ENCODE peak calls at places on chromosomes 5 and 9, in four cellular contexts. F is AG04449, L is adrenal gland, E is esophagus squamous epithelium. T is an unnamed sample.
A peak's percentile ranks its signal among the peaks of the same experiment; 100 is the strongest.

GRCh38 chr5:135921388-135921787 is 25.7 kb upstream of the IL9 start:
- DNase-seq in F (no peak), E (no peak), L (no peak), T (no peak)

GRCh38 chr5:33309780-33310345 is 130.9 kb upstream of the TARS1 start:
- DNase-seq in F (no peak), L (no peak), E (no peak), T (no peak)

GRCh38 chr5:67966712-67967111 is 248.8 kb upstream of the PIK3R1 start:
- DNase-seq in F (no peak), L (no peak), E (no peak), T (no peak)

GRCh38 chr5:9596833-9597232 is 33.3 kb downstream of the TAS2R1 start:
- DNase-seq in E (no peak), F (no peak), L (no peak), T (no peak)

GRCh38 chr9:95305770-95306492 is 11.6 kb downstream of the FANCC start:
- DNase-seq in L (no peak), F (no peak), E (no peak), T (no peak)

GRCh38 chr5:16656561-16657191 is 39.9 kb upstream of the RETREG1 start:
- DNase-seq in E (no peak), F (no peak), L (no peak), T (peak; percentile 39)

GRCh38 chr9:22005083-22005699 is 3.9 kb downstream of the CDKN2B start:
- DNase-seq in L (no peak), E (no peak), F (no peak), T (no peak)

GRCh38 chr5:160071521-160072299 is 47.5 kb downstream of the PWWP2A start:
- DNase-seq in F (no peak), L (peak; percentile 14), E (no peak), T (no peak)

GRCh38 chr5:94422819-94423218 is 195.6 kb downstream of the KIAA0825 start:
- DNase-seq in L (no peak), E (no peak), F (no peak), T (peak; percentile 26)

GRCh38 chr9:116910201-116910600 is 223.1 kb downstream of the TRIM32 start:
- DNase-seq in L (no peak), F (no peak), E (no peak), T (no peak)

GRCh38 chr9:127417130-127418036 is 6.8 kb upstream of the ZNF79 start:
- DNase-seq in F (no peak), L (no peak), E (no peak), T (no peak)

GRCh38 chr5:180291234-180291940 is 496 bp downstream of the MAPK9 start:
- DNase-seq in F (no peak), E (no peak), L (peak; percentile 35), T (no peak)
- TF ChIP-seq CTCF in F (peak; percentile 35), E (no peak), L (no peak), T (no peak)

GRCh38 chr9:125888220-125888619 is 141.0 kb downstream of the PBX3 start:
- DNase-seq in F (no peak), L (no peak), E (no peak), T (no peak)

GRCh38 chr9:125889122-125889523 is 141.9 kb downstream of the PBX3 start:
- DNase-seq in E (no peak), F (no peak), L (peak; percentile 51), T (no peak)

GRCh38 chr9:125893277-125893676 is 146.1 kb downstream of the PBX3 start:
- DNase-seq in E (no peak), L (no peak), F (no peak), T (no peak)

GRCh38 chr9:125889524-125890473 is 142.6 kb downstream of the PBX3 start:
- DNase-seq in L (peak; percentile 33), E (no peak), F (no peak), T (peak; percentile 22)

DNA sequence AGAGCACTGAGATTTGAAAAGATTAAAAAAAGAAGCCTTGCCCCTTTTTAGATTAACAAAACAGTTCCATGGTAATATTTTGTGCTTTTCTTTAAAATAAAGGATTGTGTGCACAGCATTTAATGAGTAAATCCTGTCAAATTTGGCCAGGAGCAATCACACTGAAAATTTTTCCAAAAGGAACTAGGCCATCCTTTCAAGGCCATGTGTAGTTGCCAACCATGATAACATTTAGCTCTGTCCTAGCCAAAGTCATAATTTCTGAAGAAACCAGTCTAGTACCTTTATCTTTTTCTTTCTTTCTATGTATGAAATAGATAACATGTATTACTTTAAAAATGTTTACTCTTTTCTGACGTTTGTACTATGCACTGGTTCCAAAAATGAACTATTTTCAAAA is 143.6 kb downstream of the PBX3 start:
- DNase-seq in E (no peak), L (peak; percentile 43), F (no peak), T (no peak)
- H3K4me3 ChIP-seq in E (no peak overlapping the region), L (no peak overlapping the region), F (no peak overlapping the region), T (no peak overlapping the region)

DNA sequence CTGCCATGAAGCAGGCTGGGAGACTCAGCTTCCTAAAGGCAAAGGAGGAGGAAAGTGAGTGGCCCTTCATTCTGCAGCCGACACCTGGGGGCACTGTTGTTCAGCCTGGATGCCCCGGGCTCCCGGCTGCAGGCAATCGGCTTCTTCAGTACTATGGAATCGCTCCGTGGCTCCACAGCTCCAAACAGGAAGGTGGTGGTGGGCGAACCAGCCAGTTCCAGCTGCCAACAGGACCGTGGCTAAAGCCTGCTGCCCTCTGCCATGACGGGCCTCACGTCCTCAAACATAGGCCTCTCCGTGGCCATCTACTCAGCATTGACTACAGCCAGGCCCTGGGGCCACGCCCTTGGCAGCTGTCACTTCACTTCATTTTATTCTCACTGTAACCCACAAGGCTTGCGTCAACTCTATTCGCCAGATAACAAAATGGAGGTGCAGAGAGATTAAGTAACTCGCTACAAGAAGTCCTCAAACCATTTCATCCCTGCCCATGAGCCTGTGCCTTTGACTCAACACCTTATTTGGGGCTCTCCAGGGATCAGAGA is 38.1 kb downstream of the PAX5 start:
- DNase-seq in L (peak; percentile 62), E (no peak), F (no peak), T (no peak)
- TF ChIP-seq CTCF in L (peak; percentile 24), E (peak; percentile 26), F (peak; percentile 73), T (peak; percentile 82)

GRCh38 chr9:132813115-132813784 is 64.8 kb downstream of the AK8 start:
- DNase-seq in F (no peak), E (no peak), L (no peak), T (no peak)

GRCh38 chr9:132809677-132810076 is 68.4 kb downstream of the AK8 start:
- DNase-seq in E (no peak), F (no peak), L (no peak), T (no peak)

GRCh38 chr9:132811985-132812384 is 66.1 kb downstream of the AK8 start:
- DNase-seq in L (no peak), E (no peak), F (no peak), T (no peak)

GRCh38 chr9:132808645-132809044 is 69.4 kb downstream of the AK8 start:
- DNase-seq in L (no peak), E (no peak), F (no peak), T (no peak)

DNA sequence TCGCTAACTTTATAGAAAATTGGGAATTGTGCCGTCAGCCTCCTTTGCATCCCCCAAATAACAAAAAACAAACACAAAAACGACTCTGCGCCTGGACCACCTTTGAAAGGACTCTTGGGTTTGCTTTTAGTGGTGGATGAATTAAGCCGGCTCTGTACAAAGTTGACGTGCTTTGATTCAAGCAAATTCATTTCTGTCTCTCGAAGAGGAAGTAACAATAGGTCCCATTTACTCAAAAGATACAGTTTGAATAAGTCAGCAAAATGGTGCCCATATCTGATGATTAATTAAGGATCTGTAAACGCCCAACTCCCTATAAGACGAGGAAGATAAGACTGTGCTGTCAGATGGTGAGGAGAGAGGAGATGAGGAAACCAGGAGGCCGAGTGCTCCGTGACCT is 67.8 kb downstream of the AK8 start:
- DNase-seq in L (no peak), F (no peak), E (no peak), T (no peak)
- H3K4me3 ChIP-seq in L (no peak overlapping the region), F (no peak overlapping the region), E (no peak overlapping the region), T (no peak overlapping the region)

DNA sequence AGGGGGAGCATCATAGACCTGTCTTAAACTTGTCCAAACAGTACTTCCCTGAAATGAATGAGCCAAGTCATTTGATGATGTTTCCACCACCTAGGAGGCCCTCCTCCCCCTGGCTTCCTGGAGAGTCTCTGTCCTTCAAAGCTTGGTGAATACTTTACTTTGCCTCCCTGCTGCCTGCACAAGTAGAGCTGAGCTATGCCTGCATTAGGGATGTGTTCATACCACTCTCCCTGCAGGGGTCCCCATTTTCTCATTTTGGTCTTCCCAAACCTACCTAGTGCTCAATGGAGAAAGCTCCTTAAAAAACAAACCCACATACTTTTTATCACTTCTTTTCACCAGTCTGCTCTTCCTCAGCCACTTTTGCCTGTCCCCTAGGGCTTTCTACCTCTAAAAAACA is 7.7 kb downstream of the CCNI2 start:
- DNase-seq in L (no peak), E (no peak), F (no peak), T (no peak)
- TF ChIP-seq CTCF in L (no peak), E (no peak), F (peak; percentile 20), T (peak; percentile 44)

GRCh38 chr5:5273398-5273797 is 133.3 kb downstream of the ADAMTS16 start:
- DNase-seq in L (no peak), F (no peak), E (no peak), T (no peak)
- H3K4me3 ChIP-seq in L (no peak overlapping the region), F (no peak overlapping the region), E (no peak overlapping the region), T (no peak overlapping the region)

GRCh38 chr9:316382-316965 is 101.8 kb downstream of the DOCK8 start:
- DNase-seq in E (no peak), F (no peak), L (no peak), T (no peak)
- TF ChIP-seq CTCF in E (no peak), F (no peak), L (no peak), T (peak; percentile 47)

GRCh38 chr5:145835839-145836222 is 689 bp upstream of the PRELID2 start:
- DNase-seq in E (no peak), F (no peak), L (no peak), T (no peak)
- H3K4me3 ChIP-seq in E (peak overlapping the region; percentile 58), F (peak overlapping the region; percentile 73), L (no peak overlapping the region), T (peak overlapping the region; percentile 61)

T was measured in epithelial cell of proximal tubule.